ENCODE peak calls at places on chromosomes 1 and 21, in eight cellular contexts. V is CD4-positive, alpha-beta T cell; D is thoracic aorta; M is GM13976; K is OCI-LY7; G is GM10248; N is esophagus squamous epithelium; E is heart right ventricle. W is an unnamed sample.

GRCh38 chr1:226976671-226977287 is 36.7 kb downstream of the COQ8A start:
- DNase-seq in M (no peak), D (no peak), K (no peak), V (no peak), G (no peak), N (no peak), E (no peak), W (no peak)

GRCh38 chr21:28325618-28326017 is 667.1 kb downstream of the LTN1 start:
- DNase-seq in M (no peak), D (no peak), K (no peak), G (no peak), E (no peak), V (no peak), N (no peak), W (no peak)

GRCh38 chr1:73674945-73675561 is 522.9 kb downstream of the LRRIQ3 start:
- DNase-seq in D (no peak), M (peak), V (no peak), K (peak), G (peak), N (no peak), E (no peak), W (no peak)

GRCh38 chr1:9284061-9284460 is 8.6 kb upstream of the SPSB1 start:
- DNase-seq in N (no peak), G (no peak), D (no peak), K (no peak), M (peak), V (no peak), E (no peak), W (no peak)

GRCh38 chr1:182629674-182630073 is 25.5 kb upstream of the RGS16 start:
- DNase-seq in G (no peak), E (no peak), M (no peak), D (no peak), K (peak), N (no peak), V (no peak), W (no peak)

GRCh38 chr1:200991039-200991698 is 32.3 kb downstream of the KIF21B start:
- DNase-seq in V (no peak), D (no peak), N (no peak), E (no peak), G (no peak), K (no peak), M (no peak), W (no peak)

GRCh38 chr1:247392088-247392487 is 23.9 kb upstream of the NLRP3 start:
- DNase-seq in E (no peak), N (no peak), G (no peak), K (no peak), D (no peak), M (no peak), V (no peak), W (no peak)

GRCh38 chr1:87959236-87959635 is 630.6 kb downstream of the LMO4 start:
- DNase-seq in V (no peak), K (no peak), D (no peak), M (no peak), E (no peak), N (no peak), G (no peak), W (no peak)

GRCh38 chr21:46154955-46155513 is 345 bp downstream of the FTCD start:
- DNase-seq in D (no peak), G (no peak), E (no peak), N (no peak), V (peak), M (no peak), K (no peak), W (peak)

GRCh38 chr1:213014642-213015041 is 1.0 kb downstream of the ANGEL2 start:
- DNase-seq in G (no peak), D (no peak), V (no peak), N (no peak), K (peak), M (no peak), E (no peak), W (no peak)

GRCh38 chr1:185652348-185652747 is 81.8 kb upstream of the HMCN1 start:
- DNase-seq in M (no peak), E (no peak), K (peak), G (no peak), D (no peak), N (no peak), V (no peak), W (no peak)

GRCh38 chr1:209207126-209207700 is 376.3 kb upstream of the CAMK1G start:
- DNase-seq in M (no peak), D (no peak), V (no peak), N (no peak), E (no peak), G (no peak), K (no peak), W (no peak)

GRCh38 chr1:39409055-39409816 is 82.2 kb upstream of the BMP8A start:
- DNase-seq in D (no peak), N (no peak), V (no peak), M (no peak), E (peak), K (no peak), G (no peak), W (no peak)

GRCh38 chr21:43930074-43930847 is 65.2 kb downstream of the AGPAT3 start:
- DNase-seq in V (no peak), K (no peak), N (no peak), D (no peak), E (no peak), M (no peak), G (no peak), W (no peak)

GRCh38 chr1:21532496-21532895 is 23.3 kb downstream of the ALPL start:
- DNase-seq in M (no peak), G (no peak), V (no peak), D (no peak), K (no peak), N (no peak), E (no peak), W (no peak)

GRCh38 chr1:180862305-180862704 is 50.4 kb upstream of the KIAA1614 start:
- DNase-seq in G (no peak), K (no peak), M (no peak), N (no peak), V (no peak), D (no peak), E (no peak), W (no peak)

GRCh38 chr1:203818399-203818798 is 23.0 kb downstream of the ZBED6 start:
- DNase-seq in D (no peak), M (no peak), E (no peak), K (peak), G (no peak), V (no peak), N (no peak), W (no peak)

GRCh38 chr21:22346576-22346975 is 1348.4 kb downstream of the NCAM2 start:
- DNase-seq in D (no peak), E (no peak), G (no peak), N (no peak), K (no peak), V (no peak), M (no peak), W (no peak)

GRCh38 chr1:94095112-94095637 is 25.8 kb downstream of the ABCA4 start:
- DNase-seq in N (no peak), K (no peak), D (peak), E (peak), M (no peak), V (no peak), G (no peak), W (peak)

GRCh38 chr21:44892536-44893277 is 19.2 kb upstream of the PTTG1IP start:
- DNase-seq in E (peak), M (peak), G (peak), N (no peak), D (no peak), V (peak), K (peak), W (peak)

GRCh38 chr1:152398812-152399698 is 15.0 kb downstream of the CRNN start:
- DNase-seq in K (peak), V (no peak), G (peak), M (no peak), E (no peak), D (no peak), N (no peak), W (peak)

GRCh38 chr1:73824065-73824464 is 373.9 kb downstream of the LRRIQ3 start:
- DNase-seq in G (no peak), M (no peak), K (no peak), N (no peak), D (no peak), E (no peak), V (no peak), W (no peak)

GRCh38 chr1:207040181-207040533 is 7.6 kb upstream of the C1orf116 start:
- DNase-seq in D (no peak), G (no peak), K (no peak), E (no peak), M (no peak), N (no peak), V (no peak), W (no peak)

GRCh38 chr1:152855661-152856060 is 4.1 kb upstream of the LCE7A start:
- DNase-seq in D (no peak), K (no peak), V (no peak), E (no peak), G (no peak), M (no peak), N (no peak), W (no peak)

GRCh38 chr1:67642694-67643093 is 42.3 kb upstream of the GADD45A start:
- DNase-seq in M (no peak), V (no peak), K (no peak), D (no peak), N (no peak), G (no peak), E (peak), W (no peak)

GRCh38 chr1:87787551-87787950 is 458.9 kb downstream of the LMO4 start:
- DNase-seq in M (no peak), D (no peak), N (no peak), V (no peak), K (no peak), E (no peak), G (no peak), W (no peak)

GRCh38 chr21:24445517-24445916 is 1161.8 kb downstream of the MRPL39 start:
- DNase-seq in V (no peak), D (no peak), M (no peak), E (no peak), N (no peak), G (no peak), K (no peak), W (no peak)

GRCh38 chr1:63898428-63899220 is 124.8 kb downstream of the ROR1 start:
- DNase-seq in M (no peak), E (no peak), K (no peak), G (no peak), V (no peak), N (no peak), D (no peak), W (no peak)

GRCh38 chr1:63904826-63905225 is 131.0 kb downstream of the ROR1 start:
- DNase-seq in G (no peak), N (no peak), V (no peak), K (no peak), M (no peak), E (no peak), D (no peak), W (no peak)

GRCh38 chr1:63903947-63904346 is 130.1 kb downstream of the ROR1 start:
- DNase-seq in E (no peak), D (no peak), K (no peak), V (no peak), G (no peak), N (no peak), M (no peak), W (no peak)

GRCh38 chr1:63902844-63903589 is 129.2 kb downstream of the ROR1 start:
- DNase-seq in M (no peak), D (no peak), V (no peak), E (no peak), G (no peak), K (no peak), N (no peak), W (peak)

GRCh38 chr1:63901094-63901493 is 127.3 kb downstream of the ROR1 start:
- DNase-seq in V (no peak), D (no peak), K (no peak), G (no peak), M (no peak), E (no peak), N (no peak), W (no peak)
- TF ChIP-seq CTCF in V (no peak), D (no peak), K (no peak), G (no peak), M (no peak), E (no peak), N (no peak), W (no peak)

GRCh38 chr1:111716371-111716770 is 22.8 kb downstream of the INKA2 start:
- DNase-seq in G (no peak), K (no peak), N (no peak), V (no peak), E (no peak), M (no peak), D (no peak), W (no peak)
- TF ChIP-seq CTCF in G (no peak), K (no peak), N (no peak), V (no peak), E (no peak), M (no peak), D (no peak), W (no peak)

GRCh38 chr1:85612704-85613361 is 32.3 kb downstream of the CCN1 start:
- DNase-seq in N (no peak), K (no peak), G (no peak), D (no peak), E (peak), M (no peak), V (no peak), W (no peak)
- TF ChIP-seq CTCF in N (no peak), K (peak), G (no peak), D (peak), E (peak), M (no peak), V (no peak), W (no peak)

GRCh38 chr1:34896612-34897011 is 32.8 kb downstream of the DLGAP3 start:
- DNase-seq in V (no peak), K (no peak), G (no peak), D (no peak), M (no peak), E (no peak), N (no peak), W (no peak)
- TF ChIP-seq CTCF in V (no peak), K (peak), G (no peak), D (no peak), M (peak), E (no peak), N (no peak), W (no peak)

GRCh38 chr1:43969746-43970466 is at the start of gene DPH2:
- DNase-seq in K (peak), M (peak), E (peak), N (peak), G (peak), V (peak), D (peak), W (peak)
- TF ChIP-seq CTCF in K (peak), M (no peak), E (no peak), N (peak), G (no peak), V (no peak), D (peak), W (no peak)

DNA sequence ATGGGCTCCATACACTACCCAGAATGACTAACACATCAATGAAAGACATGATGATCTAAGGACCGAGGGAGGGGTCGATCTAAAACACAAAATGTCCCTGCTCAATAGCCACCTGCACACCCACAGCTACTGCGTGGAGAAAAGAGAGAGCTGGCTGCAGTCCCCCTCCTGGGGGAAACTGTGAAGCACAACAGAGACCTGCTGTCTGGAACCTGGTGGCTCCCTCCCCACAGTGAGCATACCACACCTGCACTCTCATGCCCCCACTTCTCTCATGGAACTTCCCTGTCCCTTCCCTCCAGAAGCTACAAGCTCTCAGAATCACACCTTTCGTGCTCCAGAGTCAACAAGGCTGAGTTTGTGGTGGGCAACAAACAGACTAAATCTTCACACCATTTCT is 130.1 kb upstream of the ERG start:
- DNase-seq in G (no peak), D (no peak), M (no peak), V (no peak), E (no peak), K (no peak), N (no peak), W (no peak)
- TF ChIP-seq CTCF in G (no peak), D (peak), M (no peak), V (no peak), E (no peak), K (no peak), N (no peak), W (no peak)

GRCh38 chr1:161227196-161227871 is 1.5 kb downstream of the TOMM40L start:
- DNase-seq in V (peak), M (peak), K (peak), N (no peak), G (peak), D (no peak), E (peak), W (peak)

GRCh38 chr1:161226759-161227158 is 899 bp downstream of the TOMM40L start:
- DNase-seq in N (no peak), V (no peak), M (no peak), D (no peak), K (no peak), E (no peak), G (no peak), W (no peak)

GRCh38 chr1:161230762-161231161 is 4.9 kb downstream of the TOMM40L start:
- DNase-seq in G (no peak), K (no peak), M (no peak), N (no peak), V (no peak), E (no peak), D (no peak), W (no peak)

GRCh38 chr1:161228032-161228431 is 2.2 kb downstream of the TOMM40L start:
- DNase-seq in V (no peak), E (no peak), D (no peak), N (no peak), M (no peak), K (no peak), G (no peak), W (no peak)

DNA sequence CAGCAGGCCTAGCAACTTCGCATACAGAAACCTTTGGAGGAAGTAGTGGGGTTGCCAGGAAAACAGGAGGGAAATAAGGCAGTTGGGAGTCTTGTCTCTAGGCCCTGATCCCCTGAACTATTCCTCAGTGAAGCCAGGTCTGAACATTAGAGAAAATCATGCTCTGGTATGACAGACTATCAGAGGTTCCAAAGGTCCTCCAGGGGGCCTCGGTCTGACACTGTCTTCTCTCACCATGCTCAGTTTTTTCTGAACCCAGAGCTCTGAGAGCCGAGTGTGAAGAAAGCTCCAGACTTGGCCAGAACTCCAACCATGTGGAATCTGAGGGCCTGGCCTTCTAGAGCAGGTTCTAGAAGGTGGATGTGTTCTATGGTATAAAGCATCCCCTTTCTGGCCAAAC is 4.0 kb downstream of the TOMM40L start:
- DNase-seq in D (no peak), M (no peak), N (no peak), K (no peak), G (no peak), E (no peak), V (no peak), W (no peak)
- TF ChIP-seq CTCF in D (no peak), M (no peak), N (no peak), K (no peak), G (peak), E (no peak), V (no peak), W (no peak)

GRCh38 chr1:189336115-189337100 is 1141.3 kb downstream of the BRINP3 start:
- DNase-seq in M (no peak), G (no peak), D (no peak), K (no peak), N (no peak), V (no peak), E (no peak), W (no peak)
- TF ChIP-seq CTCF in M (no peak), G (no peak), D (no peak), K (no peak), N (no peak), V (no peak), E (no peak), W (no peak)

DNA sequence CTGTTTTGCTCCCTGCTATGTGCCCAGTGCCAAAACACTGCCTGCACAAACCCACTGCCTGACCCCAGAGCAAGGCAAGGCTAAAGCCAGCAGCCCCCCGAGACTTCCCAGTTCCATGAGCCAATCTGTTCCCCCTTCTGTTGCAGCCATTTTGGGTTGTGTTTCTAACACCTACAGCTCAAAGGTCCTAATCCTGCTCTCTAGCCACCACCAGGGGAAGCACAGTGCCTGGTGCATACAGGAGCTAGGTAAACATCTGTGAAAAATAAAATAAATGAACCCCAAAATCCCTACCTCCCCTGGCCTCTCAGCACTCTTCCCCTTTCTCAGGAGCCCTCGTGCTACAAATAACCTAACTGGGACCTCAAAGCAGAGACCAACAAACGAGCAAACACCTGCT is 190.2 kb downstream of the MATN1 start:
- DNase-seq in E (no peak), D (no peak), M (no peak), G (no peak), K (no peak), N (no peak), V (no peak), W (no peak)
- TF ChIP-seq CTCF in E (no peak), D (no peak), M (no peak), G (no peak), K (no peak), N (no peak), V (no peak), W (no peak)